ENCODE peak calls at places on chromosomes 16 and 17, in five cellular contexts. One of them, this sample, is unnamed.

GRCh38 chr17:57662021-57662420 is 83.1 kb downstream of the CCDC182 start:
- DNase-seq in body of pancreas: no peak
- DNase-seq in omental fat pad: no peak
- DNase-seq in OCI-LY7: no peak
- DNase-seq in esophagus squamous epithelium: no peak
- DNase-seq in this sample: no peak

GRCh38 chr16:16163571-16163970 is 59.7 kb downstream of the ABCC6 start:
- DNase-seq in esophagus squamous epithelium: no peak
- DNase-seq in omental fat pad: no peak
- DNase-seq in OCI-LY7: no peak
- DNase-seq in body of pancreas: no peak
- DNase-seq in this sample: no peak

GRCh38 chr16:10362077-10362863 is 23.6 kb upstream of the ATF7IP2 start:
- DNase-seq in esophagus squamous epithelium: no peak
- DNase-seq in omental fat pad: no peak
- DNase-seq in OCI-LY7: peak; percentile 63
- DNase-seq in body of pancreas: no peak
- DNase-seq in this sample: peak; percentile 33

GRCh38 chr17:47240375-47240764 is 13.3 kb upstream of the ITGB3 start:
- DNase-seq in body of pancreas: no peak
- DNase-seq in OCI-LY7: no peak
- DNase-seq in esophagus squamous epithelium: no peak
- DNase-seq in omental fat pad: no peak
- DNase-seq in this sample: no peak

GRCh38 chr16:17364319-17365210 is 106.2 kb downstream of the XYLT1 start:
- DNase-seq in omental fat pad: no peak
- DNase-seq in OCI-LY7: no peak
- DNase-seq in esophagus squamous epithelium: no peak
- DNase-seq in body of pancreas: no peak
- DNase-seq in this sample: peak; percentile 73

GRCh38 chr17:6487243-6488007 is 43.2 kb downstream of the PIMREG start:
- DNase-seq in omental fat pad: no peak
- DNase-seq in body of pancreas: no peak
- DNase-seq in esophagus squamous epithelium: no peak
- DNase-seq in OCI-LY7: no peak
- DNase-seq in this sample: no peak

GRCh38 chr16:10877472-10877946 is 507 bp downstream of the CIITA start:
- DNase-seq in esophagus squamous epithelium: no peak
- DNase-seq in body of pancreas: no peak
- DNase-seq in OCI-LY7: peak; percentile 75
- DNase-seq in omental fat pad: no peak
- DNase-seq in this sample: no peak

GRCh38 chr16:68778551-68779231 is 41.6 kb downstream of the CDH1 start:
- DNase-seq in omental fat pad: no peak
- DNase-seq in OCI-LY7: no peak
- DNase-seq in esophagus squamous epithelium: no peak
- DNase-seq in body of pancreas: peak; percentile 95
- DNase-seq in this sample: no peak

GRCh38 chr17:20170085-20170484 is 160.9 kb downstream of the SPECC1 start:
- DNase-seq in omental fat pad: no peak
- DNase-seq in body of pancreas: no peak
- DNase-seq in esophagus squamous epithelium: no peak
- DNase-seq in OCI-LY7: no peak
- DNase-seq in this sample: no peak

GRCh38 chr16:3022697-3023414 is 886 bp downstream of the HCFC1R1 start:
- DNase-seq in esophagus squamous epithelium: no peak
- DNase-seq in omental fat pad: no peak
- DNase-seq in body of pancreas: peak; percentile 51
- DNase-seq in OCI-LY7: peak; percentile 40
- DNase-seq in this sample: peak; percentile 52

GRCh38 chr16:22427556-22427955 is 53.1 kb upstream of the CDR2 start:
- DNase-seq in OCI-LY7: no peak
- DNase-seq in esophagus squamous epithelium: no peak
- DNase-seq in body of pancreas: no peak
- DNase-seq in omental fat pad: no peak
- DNase-seq in this sample: no peak

GRCh38 chr17:55005520-55005919 is 37.0 kb downstream of the STXBP4 start:
- DNase-seq in OCI-LY7: peak; percentile 40
- DNase-seq in body of pancreas: no peak
- DNase-seq in esophagus squamous epithelium: no peak
- DNase-seq in omental fat pad: no peak
- DNase-seq in this sample: peak; percentile 15

GRCh38 chr16:79534143-79534542 is 66.4 kb downstream of the MAF start:
- DNase-seq in body of pancreas: no peak
- DNase-seq in omental fat pad: no peak
- DNase-seq in OCI-LY7: no peak
- DNase-seq in esophagus squamous epithelium: no peak
- DNase-seq in this sample: no peak

GRCh38 chr16:29312835-29313558 is 93.5 kb downstream of the NPIPB11 start:
- DNase-seq in omental fat pad: no peak
- DNase-seq in OCI-LY7: no peak
- DNase-seq in esophagus squamous epithelium: no peak
- DNase-seq in body of pancreas: no peak
- DNase-seq in this sample: no peak

GRCh38 chr16:81143921-81144471 is 47.8 kb upstream of the GCSH start:
- DNase-seq in esophagus squamous epithelium: no peak
- DNase-seq in body of pancreas: no peak
- DNase-seq in OCI-LY7: no peak
- DNase-seq in omental fat pad: no peak
- DNase-seq in this sample: no peak

GRCh38 chr16:84839956-84840355 is 20.2 kb downstream of the CRISPLD2 start:
- DNase-seq in esophagus squamous epithelium: no peak
- DNase-seq in omental fat pad: no peak
- DNase-seq in body of pancreas: no peak
- DNase-seq in OCI-LY7: no peak
- DNase-seq in this sample: no peak

GRCh38 chr16:53768593-53768992 is 64.6 kb downstream of the FTO start:
- DNase-seq in omental fat pad: no peak
- DNase-seq in esophagus squamous epithelium: no peak
- DNase-seq in body of pancreas: no peak
- DNase-seq in OCI-LY7: no peak
- DNase-seq in this sample: peak; percentile 15

GRCh38 chr16:29820730-29821662 is 734 bp downstream of the MVP start:
- DNase-seq in OCI-LY7: no peak
- DNase-seq in esophagus squamous epithelium: no peak
- DNase-seq in omental fat pad: no peak
- DNase-seq in body of pancreas: peak; percentile 78
- DNase-seq in this sample: peak; percentile 72

GRCh38 chr16:81831722-81832126 is 52.6 kb downstream of the PLCG2 start:
- DNase-seq in esophagus squamous epithelium: peak; percentile 48
- DNase-seq in body of pancreas: peak; percentile 62
- DNase-seq in omental fat pad: no peak
- DNase-seq in OCI-LY7: peak; percentile 95
- DNase-seq in this sample: peak; percentile 89

GRCh38 chr16:88681084-88681680 is 5.1 kb downstream of the SNAI3 start:
- DNase-seq in omental fat pad: no peak
- DNase-seq in body of pancreas: peak; percentile 50
- DNase-seq in esophagus squamous epithelium: no peak
- DNase-seq in OCI-LY7: peak; percentile 93
- DNase-seq in this sample: peak; percentile 73

GRCh38 chr16:17416461-17417221 is 54.1 kb downstream of the XYLT1 start:
- DNase-seq in OCI-LY7: peak; percentile 92
- DNase-seq in esophagus squamous epithelium: no peak
- DNase-seq in body of pancreas: peak; percentile 59
- DNase-seq in omental fat pad: no peak
- DNase-seq in this sample: peak; percentile 78

GRCh38 chr16:85563515-85564276 is 49.4 kb upstream of the GSE1 start:
- DNase-seq in omental fat pad: no peak
- DNase-seq in body of pancreas: peak; percentile 59
- DNase-seq in OCI-LY7: no peak
- DNase-seq in esophagus squamous epithelium: no peak
- DNase-seq in this sample: no peak

GRCh38 chr16:88680554-88681083 is 5.7 kb downstream of the SNAI3 start:
- DNase-seq in esophagus squamous epithelium: no peak
- DNase-seq in body of pancreas: no peak
- DNase-seq in omental fat pad: no peak
- DNase-seq in OCI-LY7: no peak
- DNase-seq in this sample: no peak

GRCh38 chr16:49015189-49015540 is 266.5 kb downstream of the CBLN1 start:
- DNase-seq in body of pancreas: no peak
- DNase-seq in omental fat pad: no peak
- DNase-seq in OCI-LY7: no peak
- DNase-seq in esophagus squamous epithelium: no peak
- DNase-seq in this sample: no peak

GRCh38 chr17:71726320-71726719 is 394.5 kb upstream of the SOX9 start:
- DNase-seq in esophagus squamous epithelium: no peak
- DNase-seq in body of pancreas: peak; percentile 45
- DNase-seq in OCI-LY7: no peak
- DNase-seq in omental fat pad: no peak
- DNase-seq in this sample: no peak

GRCh38 chr17:48995871-48996695 is 1.1 kb upstream of the IGF2BP1 start:
- DNase-seq in omental fat pad: no peak
- DNase-seq in esophagus squamous epithelium: no peak
- DNase-seq in body of pancreas: no peak
- DNase-seq in OCI-LY7: peak; percentile 66
- DNase-seq in this sample: no peak

GRCh38 chr17:34442387-34443111 is 79.5 kb upstream of the CCL1 start:
- DNase-seq in omental fat pad: no peak
- DNase-seq in body of pancreas: no peak
- DNase-seq in esophagus squamous epithelium: no peak
- DNase-seq in OCI-LY7: no peak
- DNase-seq in this sample: no peak

GRCh38 chr16:23072084-23072599 is 77.1 kb downstream of the USP31 start:
- DNase-seq in omental fat pad: peak; percentile 42
- DNase-seq in OCI-LY7: no peak
- DNase-seq in esophagus squamous epithelium: no peak
- DNase-seq in body of pancreas: peak; percentile 15
- DNase-seq in this sample: no peak

GRCh38 chr17:74919440-74920305 is 3.4 kb downstream of the USH1G start:
- DNase-seq in body of pancreas: peak; percentile 40
- DNase-seq in omental fat pad: no peak
- DNase-seq in OCI-LY7: no peak
- DNase-seq in esophagus squamous epithelium: no peak
- DNase-seq in this sample: peak; percentile 32

GRCh38 chr16:10936585-10936984 is 5.7 kb downstream of the DEXI start:
- DNase-seq in body of pancreas: no peak
- DNase-seq in OCI-LY7: no peak
- DNase-seq in omental fat pad: no peak
- DNase-seq in esophagus squamous epithelium: no peak
- DNase-seq in this sample: no peak

GRCh38 chr17:82416771-82417170 is 1.4 kb upstream of the HEXD start:
- DNase-seq in body of pancreas: no peak
- DNase-seq in OCI-LY7: peak; percentile 58
- DNase-seq in omental fat pad: no peak
- DNase-seq in esophagus squamous epithelium: no peak
- DNase-seq in this sample: peak; percentile 42

GRCh38 chr17:73058022-73058421 is 34.5 kb downstream of the SLC39A11 start:
- DNase-seq in esophagus squamous epithelium: no peak
- DNase-seq in OCI-LY7: no peak
- DNase-seq in omental fat pad: no peak
- DNase-seq in body of pancreas: no peak
- DNase-seq in this sample: no peak

DNA sequence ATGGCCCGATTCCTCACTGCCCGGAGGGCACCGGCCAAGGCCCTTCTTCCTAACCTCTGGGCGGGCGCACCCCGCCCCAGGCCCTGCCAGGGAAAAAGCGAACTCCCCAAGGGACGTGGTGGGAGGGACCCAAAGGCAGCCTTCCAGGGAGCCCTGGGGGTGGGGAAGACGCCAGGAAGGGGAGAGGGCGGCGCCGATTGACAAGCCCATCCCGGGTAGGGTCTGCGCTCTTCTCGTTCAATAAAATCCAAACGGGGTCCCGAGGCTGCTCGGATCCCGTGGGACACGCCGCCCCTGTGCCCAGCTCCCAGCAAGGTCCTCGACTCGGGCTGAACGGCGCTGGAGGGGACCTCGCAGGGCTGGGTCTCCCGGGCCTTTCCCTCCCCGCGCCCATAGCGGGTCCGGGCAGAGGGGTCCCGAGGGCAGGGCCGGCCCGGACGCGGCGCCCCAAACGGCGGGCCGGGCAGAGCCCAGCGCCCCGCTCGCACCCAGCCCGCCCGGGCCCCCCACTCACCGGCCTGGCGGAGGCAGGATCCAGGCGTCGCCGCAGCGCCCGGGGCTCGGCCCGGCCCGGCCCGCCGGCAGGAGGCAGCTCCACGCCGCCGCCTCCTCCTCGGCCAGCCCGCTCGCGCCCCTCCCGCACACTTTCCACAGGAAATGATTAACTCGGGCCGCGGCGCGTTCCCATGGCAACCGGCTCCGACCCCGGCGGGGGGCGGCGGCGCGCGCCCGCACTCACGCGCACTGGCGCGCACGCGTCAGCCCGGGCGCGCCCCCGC is at the start of gene KIFC3:
- DNase-seq in esophagus squamous epithelium: no peak
- DNase-seq in OCI-LY7: peak; percentile 12
- DNase-seq in omental fat pad: peak; percentile 67
- DNase-seq in body of pancreas: peak; percentile 86
- DNase-seq in this sample: peak; percentile 84
- TF ChIP-seq CTCF in esophagus squamous epithelium: no peak
- TF ChIP-seq CTCF in OCI-LY7: no peak
- TF ChIP-seq CTCF in omental fat pad: no peak
- TF ChIP-seq CTCF in body of pancreas: no peak
- TF ChIP-seq CTCF in this sample: no peak

DNA sequence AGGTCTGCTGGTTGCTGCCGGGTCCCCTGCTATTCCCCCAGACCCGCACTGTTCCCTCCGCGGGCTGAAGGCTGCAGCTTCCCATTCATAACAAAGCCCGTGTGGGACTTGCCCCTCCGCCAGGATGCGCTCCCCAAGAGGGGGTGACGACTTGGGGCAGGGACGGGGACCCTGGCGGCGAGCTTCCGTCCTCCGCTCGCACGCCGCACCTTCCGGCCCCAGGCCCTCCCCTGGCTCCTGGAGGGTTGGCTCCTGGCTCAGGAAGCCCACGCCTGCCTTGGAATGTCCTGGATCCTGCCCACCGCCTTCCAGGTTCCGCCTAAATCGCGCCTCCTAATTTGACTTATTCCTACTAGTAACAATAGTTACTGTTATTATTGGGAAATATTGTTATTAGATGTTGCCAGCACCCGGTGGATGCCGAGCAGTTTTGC is 1.1 kb upstream of the TFAP4 start:
- DNase-seq in omental fat pad: no peak
- DNase-seq in body of pancreas: peak; percentile 63
- DNase-seq in esophagus squamous epithelium: no peak
- DNase-seq in OCI-LY7: peak; percentile 75
- DNase-seq in this sample: peak; percentile 62
- TF ChIP-seq CTCF in omental fat pad: no peak
- TF ChIP-seq CTCF in body of pancreas: peak; percentile 56
- TF ChIP-seq CTCF in esophagus squamous epithelium: no peak
- TF ChIP-seq CTCF in OCI-LY7: peak; percentile 63
- TF ChIP-seq CTCF in this sample: peak; percentile 65

GRCh38 chr17:69723741-69724140 is 309.2 kb downstream of the MAP2K6 start:
- DNase-seq in omental fat pad: no peak
- DNase-seq in OCI-LY7: no peak
- DNase-seq in body of pancreas: no peak
- DNase-seq in esophagus squamous epithelium: no peak
- DNase-seq in this sample: no peak
- TF ChIP-seq CTCF in omental fat pad: no peak
- TF ChIP-seq CTCF in OCI-LY7: peak; percentile 31
- TF ChIP-seq CTCF in body of pancreas: peak; percentile 7
- TF ChIP-seq CTCF in esophagus squamous epithelium: no peak
- TF ChIP-seq CTCF in this sample: no peak

GRCh38 chr16:73172621-73173312 is 124.8 kb upstream of the ZFHX3 start:
- DNase-seq in omental fat pad: no peak
- DNase-seq in body of pancreas: peak; percentile 87
- DNase-seq in esophagus squamous epithelium: no peak
- DNase-seq in OCI-LY7: no peak
- DNase-seq in this sample: no peak
- TF ChIP-seq CTCF in omental fat pad: no peak
- TF ChIP-seq CTCF in body of pancreas: peak; percentile 53
- TF ChIP-seq CTCF in esophagus squamous epithelium: no peak
- TF ChIP-seq CTCF in OCI-LY7: no peak
- TF ChIP-seq CTCF in this sample: no peak

This sample was measured in activated CD8-positive, alpha-beta T cell treated with anti-CD3 and anti-CD28 coated beads for 36 hours.